ENCODE peak calls at places on chromosome 11, in ten cellular contexts. K is HTR-8/SVneo; V is GM12891; T is left ventricle myocardium inferior; G is fibroblast of mammary gland; H is astrocyte of the cerebellum; Y is HT-29; P is hippocampal formation; S is stimulated activated CD4-positive, alpha-beta T cell treated with anti-CD3 and anti-CD28 coated beads, Interleukin-12 subunit alpha, Interleukin-12 subunit beta, amount 100 ng/mL, for 24 hours; C is cardiac muscle cell. I is an unnamed sample.

GRCh38 chr11:1415631-1416030 is 25.9 kb downstream of the BRSK2 start:
- DNase-seq in P (no peak), Y (no peak), V (no peak), K (no peak), H (no peak), S (no peak), T (no peak), G (no peak), C (no peak), I (no peak)

GRCh38 chr11:111574373-111575230 is 27.6 kb upstream of the SIK2 start:
- DNase-seq in C (no peak), Y (no peak), P (no peak), T (no peak), V (no peak), G (no peak), S (no peak), K (no peak), H (no peak), I (no peak)

GRCh38 chr11:117734596-117734995 is 62.4 kb downstream of the DSCAML1 start:
- DNase-seq in G (no peak), C (no peak), K (no peak), Y (no peak), T (no peak), V (no peak), P (peak; percentile 63), S (no peak), H (no peak), I (peak; percentile 62)

GRCh38 chr11:44457862-44458261 is 107.6 kb upstream of the CD82 start:
- DNase-seq in V (no peak), T (no peak), P (no peak), G (no peak), S (no peak), K (no peak), H (no peak), C (no peak), Y (no peak), I (no peak)

GRCh38 chr11:14969922-14970323 is 2.2 kb downstream of the CALCA start:
- DNase-seq in C (peak; percentile 33), Y (peak; percentile 64), T (peak; percentile 19), P (no peak), G (peak; percentile 23), V (no peak), K (no peak), H (no peak), S (peak; percentile 72), I (peak; percentile 34)

GRCh38 chr11:117626576-117626975 is 170.4 kb downstream of the DSCAML1 start:
- DNase-seq in G (no peak), H (no peak), P (no peak), V (no peak), C (no peak), K (no peak), T (no peak), Y (no peak), S (no peak), I (no peak)

GRCh38 chr11:83725161-83725560 is 439.0 kb upstream of the CCDC90B start:
- DNase-seq in C (no peak), S (no peak), G (no peak), P (no peak), K (no peak), V (no peak), H (no peak), T (no peak), Y (no peak), I (peak; percentile 62)

GRCh38 chr11:57515332-57516060 is at the start of gene SLC43A1:
- DNase-seq in C (peak; percentile 72), G (peak; percentile 59), P (no peak), K (peak; percentile 67), Y (peak; percentile 46), V (no peak), S (peak; percentile 34), T (peak; percentile 71), H (no peak), I (peak; percentile 69)

GRCh38 chr11:12066056-12066798 is 44.2 kb upstream of the MICAL2 start:
- DNase-seq in T (no peak), P (no peak), C (peak; percentile 78), V (no peak), K (peak; percentile 79), G (peak; percentile 97), H (no peak), S (no peak), Y (peak; percentile 85), I (no peak)

GRCh38 chr11:64675417-64676252 is 47.4 kb downstream of the NRXN2 start:
- DNase-seq in G (peak; percentile 92), C (peak; percentile 92), S (no peak), K (peak; percentile 49), T (peak; percentile 80), Y (no peak), H (no peak), V (no peak), P (peak; percentile 42), I (peak; percentile 88)

GRCh38 chr11:12163181-12163841 is 52.9 kb downstream of the MICAL2 start:
- DNase-seq in S (no peak), T (peak; percentile 73), Y (peak; percentile 88), V (no peak), C (peak; percentile 52), P (no peak), K (no peak), G (peak; percentile 42), H (peak; percentile 84), I (no peak)

GRCh38 chr11:60753309-60753708 is 3.4 kb upstream of the MS4A15 start:
- DNase-seq in H (no peak), K (no peak), V (no peak), C (no peak), T (no peak), S (no peak), G (no peak), Y (no peak), P (no peak), I (no peak)

GRCh38 chr11:9840460-9841004 is 176.7 kb downstream of the SWAP70 start:
- DNase-seq in G (no peak), K (no peak), S (no peak), Y (peak; percentile 15), V (no peak), P (no peak), H (no peak), T (no peak), C (no peak), I (no peak)

GRCh38 chr11:63569570-63569969 is 6.4 kb upstream of the PLAAT2 start:
- DNase-seq in V (no peak), P (no peak), S (no peak), Y (no peak), T (no peak), G (no peak), C (no peak), K (no peak), H (no peak), I (no peak)

GRCh38 chr11:12813371-12814225 is 139.4 kb downstream of the TEAD1 start:
- DNase-seq in C (peak; percentile 94), P (no peak), K (no peak), H (no peak), S (no peak), Y (peak; percentile 87), T (no peak), G (peak; percentile 89), V (no peak), I (no peak)

GRCh38 chr11:2272241-2272945 is 2.0 kb upstream of the ASCL2 start:
- DNase-seq in H (no peak), K (no peak), Y (no peak), T (no peak), P (no peak), C (no peak), S (no peak), V (no peak), G (no peak), I (no peak)

GRCh38 chr11:125925247-125925740 is 20.6 kb upstream of the VSIG10L2 start:
- DNase-seq in P (no peak), Y (no peak), G (no peak), S (no peak), K (no peak), V (no peak), H (no peak), T (no peak), C (no peak), I (no peak)

GRCh38 chr11:6405837-6406236 is 13.1 kb downstream of the APBB1 start:
- DNase-seq in Y (no peak), K (no peak), C (no peak), P (no peak), V (no peak), H (no peak), S (no peak), T (no peak), G (no peak), I (no peak)

GRCh38 chr11:19922689-19923035 is 210.0 kb downstream of the NAV2 start:
- DNase-seq in P (no peak), C (no peak), T (no peak), G (peak; percentile 22), H (no peak), V (no peak), K (no peak), S (no peak), Y (no peak), I (no peak)

GRCh38 chr11:12692238-12693074 is 18.2 kb downstream of the TEAD1 start:
- DNase-seq in P (peak; percentile 26), S (no peak), V (no peak), C (peak; percentile 97), Y (peak; percentile 93), T (peak; percentile 85), H (peak; percentile 97), K (peak; percentile 69), G (peak; percentile 99), I (peak; percentile 75)

GRCh38 chr11:116164843-116165242 is 607.9 kb downstream of the BUD13 start:
- DNase-seq in V (no peak), H (no peak), Y (no peak), S (no peak), C (no peak), K (no peak), T (no peak), G (no peak), P (no peak), I (no peak)

GRCh38 chr11:111419641-111420327 is 40.7 kb upstream of the POU2AF1 start:
- DNase-seq in T (no peak), P (peak; percentile 44), G (no peak), C (no peak), V (no peak), H (no peak), K (no peak), Y (no peak), S (no peak), I (no peak)

GRCh38 chr11:57480409-57481137 is 20.2 kb downstream of the RTN4RL2 start:
- DNase-seq in K (peak; percentile 59), P (no peak), V (peak; percentile 71), Y (peak; percentile 76), G (peak; percentile 58), T (peak; percentile 66), C (peak; percentile 67), H (no peak), S (peak; percentile 75), I (peak; percentile 87)

GRCh38 chr11:38543951-38544350 is 1945.9 kb upstream of the RAG2 start:
- DNase-seq in G (no peak), H (no peak), T (no peak), P (no peak), Y (no peak), C (no peak), S (no peak), V (no peak), K (no peak), I (no peak)

GRCh38 chr11:98630736-98631135 is 390.0 kb upstream of the CNTN5 start:
- DNase-seq in G (no peak), S (no peak), T (no peak), H (no peak), P (no peak), V (no peak), C (no peak), K (no peak), Y (no peak), I (no peak)